ENCODE peak calls at places on chromosomes 2 and 18, in eight cellular contexts. G, Z, M, P, Q, U, L and C are unnamed samples. For H3K4me1, the result is how much of the 10 kb centered on the place peaks cover.

GRCh38 chr2:163906410-163906809 is 170.6 kb upstream of the FIGN start:
- DNase-seq in G (peak), Z (no peak), M (no peak), P (no peak), Q (no peak), U (no peak), L (no peak), C (no peak)

GRCh38 chr18:5296706-5297320 is 1.3 kb upstream of the ZBTB14 start:
- DNase-seq in G (peak), Z (peak), M (peak), P (peak), Q (peak), U (peak), L (peak), C (peak)

GRCh38 chr18:22667616-22668422 is 250.1 kb upstream of the CTAGE1 start:
- DNase-seq in G (peak), Z (no peak), M (no peak), P (no peak), Q (no peak), U (peak), L (no peak), C (no peak)

GRCh38 chr2:195322324-195322723 is 334.7 kb upstream of the SLC39A10 start:
- DNase-seq in G (peak), Z (no peak), M (no peak), P (no peak), Q (no peak), U (no peak), L (no peak), C (peak)

GRCh38 chr18:39215920-39216319 is 1650.3 kb upstream of the CELF4 start:
- DNase-seq in G (no peak), Z (no peak), M (no peak), P (no peak), Q (no peak), U (no peak), L (no peak), C (no peak)

GRCh38 chr2:25749676-25750075 is 76.3 kb upstream of the DTNB start:
- DNase-seq in G (no peak), Z (no peak), M (no peak), P (no peak), Q (no peak), U (no peak), L (no peak), C (no peak)

GRCh38 chr18:36786686-36787085 is 42.1 kb downstream of the TPGS2 start:
- DNase-seq in G (peak), Z (no peak), M (no peak), P (peak), Q (peak), U (peak), L (no peak), C (peak)

GRCh38 chr18:13612111-13612997 is 114.0 kb downstream of the FAM210A start:
- DNase-seq in G (peak), Z (no peak), M (peak), P (no peak), Q (no peak), U (no peak), L (peak), C (no peak)

GRCh38 chr2:8049111-8049720 is 632.6 kb upstream of the ID2 start:
- DNase-seq in G (no peak), Z (no peak), M (no peak), P (no peak), Q (no peak), U (no peak), L (no peak), C (no peak)

GRCh38 chr2:20391951-20392699 is 41.5 kb upstream of the PUM2 start:
- DNase-seq in G (peak), Z (no peak), M (no peak), P (no peak), Q (no peak), U (no peak), L (no peak), C (no peak)

GRCh38 chr18:53225567-53226325 is 885.7 kb downstream of the DCC start:
- DNase-seq in G (no peak), Z (no peak), M (no peak), P (no peak), Q (no peak), U (no peak), L (no peak), C (no peak)

GRCh38 chr2:86055314-86055713 is 50.4 kb downstream of the POLR1A start:
- DNase-seq in G (no peak), Z (no peak), M (no peak), P (no peak), Q (no peak), U (no peak), L (no peak), C (no peak)

GRCh38 chr2:53987336-53987921 is 16.6 kb upstream of the PSME4 start:
- DNase-seq in G (peak), Z (no peak), M (no peak), P (no peak), Q (no peak), U (peak), L (no peak), C (no peak)
- H3K4me3 ChIP-seq in G (no peak), Z (no peak), M (no peak), P (no peak), Q (no peak), U (no peak), L (no peak), C (no peak)

DNA sequence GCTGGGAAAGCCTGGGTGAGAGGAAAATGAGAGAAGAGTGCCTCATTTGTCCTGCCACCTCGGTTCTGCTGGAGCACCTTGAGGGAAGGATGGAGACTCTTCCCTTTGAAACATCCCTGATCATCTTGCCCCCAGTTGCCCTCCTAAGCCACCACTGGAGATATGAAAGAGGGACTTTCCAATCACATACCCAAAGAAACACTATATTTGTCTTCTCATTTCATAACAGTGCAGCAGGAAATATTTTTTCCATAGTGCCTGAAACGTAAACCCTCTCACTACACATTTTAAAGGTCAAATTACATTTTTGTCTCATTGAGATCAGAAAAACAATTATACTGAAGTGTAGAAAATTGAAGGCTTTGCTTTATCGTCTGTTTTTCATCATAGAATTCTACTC is 63.3 kb downstream of the KCTD18 start:
- DNase-seq in G (no peak), Z (no peak), M (no peak), P (no peak), Q (no peak), U (no peak), L (no peak), C (no peak)
- H3K4me1 ChIP-seq in G (under half), Z (under half), M (under half), P (under half), Q (under half), U (under half), L (under half), C (under half)

DNA sequence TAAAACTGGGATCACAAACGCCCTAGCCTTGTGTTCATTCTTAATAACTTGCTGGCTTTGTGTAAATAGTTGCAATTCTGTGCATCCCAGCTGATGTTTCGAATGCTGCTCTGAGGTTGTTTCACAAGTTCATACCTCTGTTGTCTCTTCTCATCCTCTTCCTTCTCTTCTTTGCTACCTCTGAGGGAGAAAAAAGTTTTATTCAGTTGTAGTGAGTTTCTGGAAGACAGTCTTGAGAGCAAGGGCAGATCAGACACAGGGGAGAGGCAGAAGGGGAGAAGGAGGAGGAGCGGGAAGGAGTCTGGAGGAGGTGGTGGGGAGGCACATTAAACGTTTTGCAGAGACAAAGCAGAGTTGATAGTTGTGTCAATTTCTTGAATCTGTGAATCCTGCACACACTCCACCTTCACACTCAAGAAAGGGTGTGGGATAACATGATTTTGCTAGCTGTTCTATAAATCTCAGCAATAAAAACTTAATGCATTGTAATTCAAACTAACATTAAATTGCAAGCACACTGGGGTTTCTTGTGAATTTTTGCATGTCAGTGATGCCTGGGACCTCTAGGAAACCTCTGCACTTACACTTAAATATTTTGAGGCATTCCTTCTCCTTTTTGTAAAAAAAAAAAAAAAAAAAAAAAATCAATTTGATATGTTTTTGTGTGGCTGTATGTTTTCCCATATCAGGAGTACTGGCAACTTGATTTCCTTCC is 6.9 kb downstream of the MEIS1 start:
- DNase-seq in G (peak), Z (peak), M (no peak), P (no peak), Q (no peak), U (no peak), L (no peak), C (no peak)
- H3K4me3 ChIP-seq in G (peak), Z (no peak), M (no peak), P (peak), Q (peak), U (peak), L (no peak), C (no peak)

DNA sequence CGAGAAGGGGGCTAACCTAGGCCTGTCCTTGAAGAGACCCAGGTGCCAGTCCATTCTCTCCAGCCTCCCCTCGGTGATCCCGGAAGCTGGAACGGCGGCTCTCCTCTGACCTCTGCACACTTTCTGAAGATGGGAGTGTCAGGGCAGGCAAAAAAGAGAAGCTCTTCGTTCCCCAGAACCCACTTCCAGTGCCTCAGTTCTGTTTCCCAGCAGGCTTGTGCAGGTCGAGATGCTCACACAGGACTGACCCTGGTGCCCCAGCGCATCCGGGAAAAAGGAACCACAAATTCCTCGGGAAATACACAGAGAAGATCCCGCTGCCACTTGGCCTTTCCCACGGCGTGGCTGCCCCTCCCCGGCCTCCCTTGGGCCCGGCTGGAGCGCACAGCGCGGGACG is 677 bp upstream of the PTPN18 start:
- DNase-seq in G (peak), Z (no peak), M (no peak), P (no peak), Q (no peak), U (no peak), L (no peak), C (no peak)
- H3K4me1 ChIP-seq in G (under half), Z (under half), M (under half), P (under half), Q (under half), U (under half), L (under half), C (under half)

GRCh38 chr18:77071711-77072292 is 60.8 kb downstream of the MBP start:
- DNase-seq in G (peak), Z (no peak), M (peak), P (no peak), Q (peak), U (peak), L (peak), C (peak)
- H3K4me3 ChIP-seq in G (peak), Z (no peak), M (peak), P (no peak), Q (no peak), U (no peak), L (peak), C (no peak)

GRCh38 chr2:172510582-172510981 is 45.3 kb upstream of the PDK1 start:
- DNase-seq in G (no peak), Z (no peak), M (no peak), P (no peak), Q (no peak), U (no peak), L (no peak), C (no peak)
- H3K4me1 ChIP-seq in G (under half), Z (under half), M (under half), P (under half), Q (under half), U (under half), L (under half), C (under half)

GRCh38 chr2:68417931-68418330 is 49.2 kb downstream of the FBXO48 start:
- DNase-seq in G (no peak), Z (no peak), M (no peak), P (no peak), Q (no peak), U (no peak), L (no peak), C (no peak)

GRCh38 chr2:68423966-68424650 is 43.0 kb downstream of the FBXO48 start:
- DNase-seq in G (no peak), Z (no peak), M (no peak), P (no peak), Q (no peak), U (no peak), L (no peak), C (no peak)

GRCh38 chr2:68418855-68419254 is 48.2 kb downstream of the FBXO48 start:
- DNase-seq in G (no peak), Z (peak), M (no peak), P (no peak), Q (no peak), U (no peak), L (no peak), C (no peak)

GRCh38 chr2:68418419-68418818 is 48.7 kb downstream of the FBXO48 start:
- DNase-seq in G (no peak), Z (no peak), M (no peak), P (no peak), Q (no peak), U (no peak), L (no peak), C (no peak)

GRCh38 chr2:68420254-68420910 is 46.7 kb downstream of the FBXO48 start:
- DNase-seq in G (peak), Z (no peak), M (no peak), P (no peak), Q (no peak), U (peak), L (no peak), C (no peak)
- H3K4me3 ChIP-seq in G (no peak), Z (no peak), M (no peak), P (no peak), Q (no peak), U (no peak), L (no peak), C (no peak)

DNA sequence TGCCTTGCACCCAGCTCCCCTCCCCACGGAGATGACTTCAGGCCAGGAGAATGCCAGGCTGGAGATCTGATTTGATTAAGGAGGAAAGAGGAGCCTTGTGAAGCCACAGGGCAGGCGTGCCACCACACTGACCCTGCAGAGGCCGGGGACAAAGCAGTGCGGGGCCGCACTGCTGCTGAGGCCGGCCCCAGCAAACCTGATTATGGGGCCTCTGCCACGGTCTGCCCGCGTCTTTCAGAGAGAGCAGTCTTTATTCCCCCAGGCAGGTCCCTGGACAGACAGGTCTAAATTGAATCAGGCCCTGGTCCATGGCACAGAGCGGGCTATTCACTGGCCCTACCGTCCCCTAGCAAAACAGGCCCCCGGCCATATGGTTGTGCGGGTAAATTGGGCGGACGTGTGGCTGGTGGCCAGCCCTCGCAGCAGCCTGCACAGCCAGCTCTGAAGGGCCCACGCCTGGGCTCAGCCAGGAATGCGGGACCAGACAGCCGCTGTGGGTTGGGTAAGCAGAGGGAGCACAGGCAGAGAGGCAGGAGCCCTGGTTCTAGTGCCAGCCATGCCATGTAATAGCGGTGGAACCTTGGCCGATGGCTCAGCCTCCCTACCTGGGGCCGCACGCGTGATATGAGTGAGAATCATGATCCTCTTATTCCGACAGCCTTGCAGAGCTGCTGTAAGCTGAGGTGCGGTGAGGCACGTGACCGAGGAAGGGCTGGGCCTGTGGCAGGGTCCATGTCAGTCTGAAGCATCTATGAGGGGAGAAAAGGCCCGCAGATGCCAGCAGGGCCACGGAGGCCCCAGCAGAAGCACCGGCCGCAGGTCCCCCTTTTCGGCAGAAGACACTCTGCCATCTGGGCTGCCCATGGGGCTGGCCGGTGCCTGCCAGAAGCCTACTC is 97.3 kb upstream of the MYCN start:
- DNase-seq in G (no peak), Z (no peak), M (no peak), P (no peak), Q (no peak), U (no peak), L (no peak), C (no peak)
- H3K4me1 ChIP-seq in G (under half), Z (under half), M (under half), P (under half), Q (under half), U (under half), L (under half), C (under half)

DNA sequence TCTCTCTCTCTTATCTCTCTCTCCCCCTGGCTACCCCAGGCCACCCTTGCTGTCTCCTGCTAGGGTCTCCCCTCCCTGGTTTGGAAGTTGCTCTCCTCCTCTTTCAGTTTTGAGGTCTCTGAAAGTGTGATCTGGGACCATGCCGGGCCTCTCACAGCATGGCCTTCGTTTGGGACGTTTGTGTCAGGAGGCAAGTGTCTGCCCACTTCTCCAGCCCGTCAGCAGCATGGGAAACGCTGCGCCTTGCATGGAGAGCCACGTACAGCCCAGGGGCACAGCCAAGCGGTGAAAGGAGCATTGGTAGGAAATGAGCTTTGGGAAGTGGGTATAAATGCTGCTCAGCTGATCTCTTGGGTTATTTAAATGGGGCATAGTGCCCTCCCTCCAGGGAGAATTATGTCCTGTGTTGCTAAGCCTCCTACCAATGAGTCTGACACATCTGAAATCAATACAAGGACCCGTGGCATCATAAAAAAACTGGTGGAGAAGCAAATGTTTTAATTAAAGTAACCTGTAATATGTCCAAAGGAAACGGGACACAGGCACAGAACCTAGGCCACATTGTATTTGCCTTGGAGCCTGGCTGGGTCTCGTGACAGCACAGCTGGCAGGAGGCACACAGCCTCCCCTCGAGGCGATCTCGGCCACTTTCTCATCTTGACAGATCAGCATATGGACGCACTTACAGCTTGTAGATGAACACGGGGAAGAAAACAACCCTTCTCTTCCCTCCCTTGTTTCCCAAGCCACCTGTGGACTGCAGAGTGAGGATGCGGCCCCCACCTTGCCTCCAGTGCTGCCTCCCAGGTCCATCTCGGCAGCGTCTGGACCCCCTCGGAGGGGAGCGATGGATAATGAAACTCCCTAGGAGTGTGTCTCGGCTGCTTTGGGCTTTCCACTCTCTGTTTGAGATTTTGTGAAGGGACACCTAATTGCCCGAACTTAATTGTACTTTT is 72.7 kb downstream of the SH3RF3 start:
- DNase-seq in G (no peak), Z (no peak), M (no peak), P (no peak), Q (peak), U (no peak), L (no peak), C (no peak)
- H3K4me3 ChIP-seq in G (no peak), Z (no peak), M (no peak), P (no peak), Q (no peak), U (no peak), L (no peak), C (no peak)

GRCh38 chr18:48836806-48837615 is 113.8 kb downstream of the SMAD7 start:
- DNase-seq in G (no peak), Z (no peak), M (no peak), P (no peak), Q (peak), U (no peak), L (no peak), C (peak)

GRCh38 chr18:48836231-48836805 is 114.4 kb downstream of the SMAD7 start:
- DNase-seq in G (no peak), Z (no peak), M (no peak), P (no peak), Q (peak), U (no peak), L (no peak), C (no peak)

GRCh38 chr18:48838921-48839818 is 111.6 kb downstream of the SMAD7 start:
- DNase-seq in G (peak), Z (no peak), M (no peak), P (no peak), Q (peak), U (peak), L (no peak), C (peak)

GRCh38 chr18:48838166-48838775 is 112.5 kb downstream of the SMAD7 start:
- DNase-seq in G (no peak), Z (no peak), M (no peak), P (no peak), Q (peak), U (no peak), L (no peak), C (no peak)

DNA sequence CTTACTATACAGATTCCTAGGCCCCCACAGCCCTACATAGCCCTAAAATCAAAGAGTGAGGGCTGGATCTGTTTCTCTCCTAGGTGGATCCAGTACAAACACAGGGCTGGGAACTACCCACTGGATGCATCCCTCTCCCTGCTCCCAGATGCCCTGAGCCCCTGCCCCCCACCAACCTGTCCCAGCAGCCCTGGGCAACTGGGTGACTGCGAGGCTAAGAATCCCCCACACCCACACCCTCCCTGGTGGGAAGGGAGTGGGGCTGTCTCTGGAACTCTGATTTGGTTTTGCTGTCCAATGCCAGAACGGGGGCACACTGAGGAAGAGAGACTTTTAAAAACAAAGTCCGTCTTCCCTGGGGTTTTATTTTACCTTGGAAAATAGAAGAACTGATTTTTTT is 113.1 kb downstream of the SMAD7 start:
- DNase-seq in G (no peak), Z (no peak), M (no peak), P (no peak), Q (peak), U (no peak), L (no peak), C (no peak)
- H3K4me1 ChIP-seq in G (half or more), Z (under half), M (half or more), P (half or more), Q (under half), U (under half), L (under half), C (half or more)